ENCODE peak calls at places on chromosomes 12 and 14, in ten cellular contexts. K is PC-3; B is endodermal cell; G is cardiac muscle cell; U is effector memory CD4-positive, alpha-beta T cell; A is naive thymus-derived CD4-positive, alpha-beta T cell; V is left ventricle myocardium inferior; I is osteoblast; P is tibial artery; Z is heart left ventricle. F is an unnamed sample. For H3K9me3 and H3K4me1, the result is how much of the 10 kb centered on the place peaks cover.

GRCh38 chr12:65313704-65314317 is 35.3 kb downstream of the MSRB3 start:
- DNase-seq in U (no peak), A (no peak), P (no peak), K (peak), B (no peak), I (no peak), Z (no peak), V (no peak), G (peak), F (no peak)

GRCh38 chr12:109894939-109895338 is 5.1 kb upstream of the TCHP start:
- DNase-seq in A (no peak), I (no peak), U (no peak), B (no peak), Z (no peak), G (no peak), V (no peak), K (no peak), P (no peak), F (peak)

GRCh38 chr12:48285751-48286650 is 64.7 kb downstream of the ZNF641 start:
- DNase-seq in K (peak), I (no peak), B (peak), V (no peak), U (no peak), A (peak), Z (no peak), G (no peak), P (no peak), F (no peak)

GRCh38 chr14:103875010-103875409 is 27.6 kb upstream of the PPP1R13B start:
- DNase-seq in V (no peak), A (no peak), K (no peak), G (no peak), I (no peak), U (no peak), Z (no peak), B (no peak), P (no peak), F (no peak)

GRCh38 chr12:48000878-48001321 is 3.4 kb downstream of the COL2A1 start:
- DNase-seq in B (peak), A (no peak), I (peak), K (peak), G (peak), U (no peak), V (no peak), P (no peak), Z (peak), F (no peak)

GRCh38 chr12:106425061-106425706 is 67.6 kb downstream of the POLR3B start:
- DNase-seq in B (peak), G (no peak), V (no peak), A (no peak), K (no peak), U (no peak), Z (no peak), I (no peak), P (no peak), F (no peak)

GRCh38 chr14:68941820-68942219 is 37.3 kb downstream of the ACTN1 start:
- DNase-seq in Z (peak), A (no peak), I (peak), P (peak), G (peak), U (no peak), K (peak), B (peak), V (peak), F (no peak)

GRCh38 chr14:65927871-65928270 is 515.3 kb downstream of the FUT8 start:
- DNase-seq in U (peak), B (peak), V (no peak), K (no peak), Z (no peak), P (no peak), I (no peak), A (peak), G (no peak), F (no peak)

GRCh38 chr12:30999011-30999410 is 72.5 kb downstream of the TSPAN11 start:
- DNase-seq in Z (no peak), V (no peak), K (no peak), U (no peak), A (no peak), P (no peak), G (no peak), I (no peak), B (no peak), F (peak)

GRCh38 chr14:67442139-67442906 is 30.4 kb upstream of the PLEK2 start:
- DNase-seq in U (no peak), B (peak), V (no peak), A (no peak), K (no peak), P (no peak), I (no peak), Z (no peak), G (no peak), F (no peak)

GRCh38 chr12:48869191-48869590 is 3.5 kb upstream of the RND1 start:
- DNase-seq in U (no peak), K (no peak), P (no peak), B (no peak), V (no peak), G (no peak), Z (no peak), A (no peak), I (no peak), F (no peak)

GRCh38 chr12:28222959-28223662 is 32.9 kb downstream of the CCDC91 start:
- DNase-seq in Z (no peak), A (peak), V (no peak), P (no peak), K (no peak), B (no peak), U (no peak), I (no peak), G (no peak), F (no peak)

GRCh38 chr14:106024983-106025604 is 498.7 kb downstream of the TMEM121 start:
- DNase-seq in Z (no peak), B (no peak), G (no peak), P (no peak), U (no peak), A (peak), K (no peak), I (no peak), V (no peak), F (no peak)
- H3K9me3 ChIP-seq in Z (under half), B (under half), G (under half), P (under half), U (under half), A (under half), K (under half), I (under half), V (under half), F (under half)

GRCh38 chr14:95524706-95525512 is 8.5 kb upstream of the SYNE3 start:
- DNase-seq in K (peak), A (no peak), P (no peak), G (no peak), I (no peak), B (no peak), Z (no peak), U (no peak), V (no peak), F (no peak)

GRCh38 chr14:95522556-95522955 is 6.1 kb upstream of the SYNE3 start:
- DNase-seq in I (no peak), A (no peak), Z (no peak), V (no peak), G (no peak), P (no peak), K (no peak), B (no peak), U (no peak), F (no peak)

GRCh38 chr14:95522116-95522515 is 5.7 kb upstream of the SYNE3 start:
- DNase-seq in A (no peak), B (no peak), I (no peak), P (no peak), G (no peak), U (no peak), K (no peak), V (no peak), Z (peak), F (no peak)

GRCh38 chr14:95523818-95524448 is 7.5 kb upstream of the SYNE3 start:
- DNase-seq in A (no peak), U (no peak), V (no peak), I (no peak), P (no peak), Z (no peak), B (peak), G (peak), K (no peak), F (peak)

DNA sequence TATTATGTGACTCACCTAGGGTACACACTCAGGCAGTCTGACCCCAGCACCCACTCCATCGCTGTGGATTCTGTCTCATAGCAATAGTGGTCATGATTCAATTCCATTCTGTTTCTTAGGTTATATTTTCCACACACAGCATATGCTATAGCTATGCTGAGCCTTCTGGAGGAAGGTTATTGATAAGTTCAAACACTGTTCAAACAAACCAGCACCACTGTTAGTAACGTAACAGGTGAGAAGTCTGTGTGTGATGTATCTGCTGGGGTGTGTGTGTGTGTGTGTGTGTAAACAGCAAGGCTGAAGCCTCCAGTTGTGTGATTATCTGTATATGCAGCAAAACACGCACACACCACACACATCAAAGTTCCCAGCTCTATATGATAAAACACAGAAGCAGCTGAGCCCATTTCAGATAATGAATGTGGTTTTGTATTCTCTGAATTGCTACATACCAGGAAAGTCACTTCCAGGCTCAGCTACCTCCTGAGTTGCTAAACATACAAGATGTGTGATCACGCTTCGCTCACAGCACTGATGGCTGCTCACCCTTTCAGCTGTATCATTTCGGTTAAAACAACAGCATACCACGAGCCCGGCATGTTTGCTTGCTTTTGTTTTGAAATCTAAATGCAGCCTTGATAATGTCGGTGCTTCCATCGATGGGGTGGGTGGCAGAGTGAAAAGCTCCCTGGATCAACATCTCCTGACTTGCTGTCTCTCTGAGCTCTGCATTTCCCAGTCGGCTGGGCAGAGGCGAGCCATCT is 6.8 kb upstream of the SYNE3 start:
- DNase-seq in G (peak), I (no peak), K (peak), Z (no peak), P (no peak), V (no peak), A (peak), U (no peak), B (peak), F (no peak)
- H3K4me1 ChIP-seq in G (under half), I (half or more), K (under half), Z (half or more), P (under half), V (half or more), A (half or more), U (half or more), B (under half), F (half or more)

GRCh38 chr14:105945891-105946290 is 419.5 kb downstream of the TMEM121 start:
- DNase-seq in A (peak), G (no peak), V (no peak), I (peak), U (no peak), Z (no peak), B (no peak), P (no peak), K (peak), F (no peak)

GRCh38 chr14:105944632-105945610 is 418.5 kb downstream of the TMEM121 start:
- DNase-seq in K (peak), G (no peak), I (peak), U (peak), V (peak), A (peak), Z (no peak), P (no peak), B (peak), F (peak)

GRCh38 chr14:105941226-105942166 is 415.1 kb downstream of the TMEM121 start:
- DNase-seq in G (no peak), A (no peak), Z (no peak), V (no peak), P (no peak), I (peak), K (no peak), U (no peak), B (no peak), F (no peak)

GRCh38 chr14:105940534-105941225 is 414.3 kb downstream of the TMEM121 start:
- DNase-seq in V (no peak), A (no peak), P (no peak), K (no peak), U (no peak), Z (no peak), G (no peak), I (peak), B (no peak), F (no peak)

GRCh38 chr14:105943973-105944602 is 417.7 kb downstream of the TMEM121 start:
- DNase-seq in I (peak), U (no peak), P (no peak), Z (no peak), K (no peak), V (no peak), B (no peak), G (no peak), A (no peak), F (no peak)
- H3K9me3 ChIP-seq in I (under half), U (under half), P (under half), Z (under half), K (under half), V (under half), B (under half), G (under half), A (under half), F (under half)

DNA sequence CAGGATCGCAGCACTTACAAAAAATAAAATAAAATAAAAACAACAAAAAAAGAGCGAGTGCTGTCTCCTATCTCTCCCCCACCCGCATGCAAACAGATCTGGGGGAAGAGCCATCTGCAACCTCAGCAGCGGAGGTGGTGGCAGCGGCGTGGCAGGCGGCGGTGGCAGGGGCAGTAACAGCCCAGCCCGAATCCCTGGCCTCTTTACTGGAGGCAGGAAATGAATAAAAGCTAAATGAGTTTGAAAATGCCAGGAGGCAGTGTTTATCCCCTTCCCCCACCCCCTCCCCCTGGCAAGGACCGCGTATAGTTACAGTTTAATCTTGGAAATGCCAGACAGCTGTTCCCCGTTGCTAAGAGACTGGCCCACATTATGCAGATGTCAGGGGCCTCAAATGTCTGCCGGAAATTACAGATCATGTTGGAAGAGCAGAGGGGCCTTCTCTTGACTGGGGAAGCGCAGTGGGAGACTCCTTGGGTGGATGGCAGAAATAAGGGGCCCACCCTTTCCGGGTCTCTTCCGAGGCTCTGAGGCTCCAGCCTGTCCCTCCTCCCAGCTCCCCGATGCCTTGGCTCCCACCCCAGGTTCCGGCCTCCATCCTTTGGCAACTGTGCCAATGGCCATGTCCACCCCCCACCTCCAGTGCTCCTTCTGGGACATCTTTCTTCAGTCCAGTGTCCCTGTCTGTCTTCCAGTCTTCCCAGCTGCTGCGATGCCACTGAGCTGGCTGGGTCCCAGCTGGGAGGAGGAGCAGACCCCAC is 93.8 kb downstream of the LRRC74A start:
- DNase-seq in A (peak), P (peak), U (no peak), Z (peak), V (peak), G (peak), B (peak), I (peak), K (peak), F (no peak)
- H3K4me1 ChIP-seq in A (under half), P (under half), U (under half), Z (half or more), V (half or more), G (half or more), B (under half), I (under half), K (half or more), F (under half)

GRCh38 chr12:38163442-38163801 is 153.2 kb upstream of the ALG10B start:
- DNase-seq in G (no peak), Z (no peak), A (no peak), V (no peak), B (no peak), U (no peak), I (no peak), K (no peak), P (no peak), F (no peak)
- H3K9me3 ChIP-seq in G (under half), Z (under half), A (under half), V (under half), B (under half), U (under half), I (under half), K (under half), P (under half), F (under half)

GRCh38 chr12:124422142-124422569 is 127.3 kb downstream of the RFLNA start:
- DNase-seq in A (no peak), G (no peak), U (no peak), V (no peak), P (peak), Z (no peak), B (peak), K (peak), I (peak), F (peak)

GRCh38 chr12:124422570-124423523 is 128.0 kb downstream of the RFLNA start:
- DNase-seq in Z (peak), K (peak), A (no peak), U (no peak), V (peak), I (peak), G (peak), P (peak), B (peak), F (peak)

GRCh38 chr12:124424516-124424905 is 129.6 kb downstream of the RFLNA start:
- DNase-seq in V (no peak), B (no peak), U (no peak), G (no peak), P (no peak), K (no peak), Z (no peak), I (no peak), A (no peak), F (no peak)

GRCh38 chr12:124425667-124426066 is 130.8 kb downstream of the RFLNA start:
- DNase-seq in I (no peak), A (no peak), P (no peak), Z (no peak), K (no peak), G (no peak), V (no peak), U (no peak), B (no peak), F (no peak)

DNA sequence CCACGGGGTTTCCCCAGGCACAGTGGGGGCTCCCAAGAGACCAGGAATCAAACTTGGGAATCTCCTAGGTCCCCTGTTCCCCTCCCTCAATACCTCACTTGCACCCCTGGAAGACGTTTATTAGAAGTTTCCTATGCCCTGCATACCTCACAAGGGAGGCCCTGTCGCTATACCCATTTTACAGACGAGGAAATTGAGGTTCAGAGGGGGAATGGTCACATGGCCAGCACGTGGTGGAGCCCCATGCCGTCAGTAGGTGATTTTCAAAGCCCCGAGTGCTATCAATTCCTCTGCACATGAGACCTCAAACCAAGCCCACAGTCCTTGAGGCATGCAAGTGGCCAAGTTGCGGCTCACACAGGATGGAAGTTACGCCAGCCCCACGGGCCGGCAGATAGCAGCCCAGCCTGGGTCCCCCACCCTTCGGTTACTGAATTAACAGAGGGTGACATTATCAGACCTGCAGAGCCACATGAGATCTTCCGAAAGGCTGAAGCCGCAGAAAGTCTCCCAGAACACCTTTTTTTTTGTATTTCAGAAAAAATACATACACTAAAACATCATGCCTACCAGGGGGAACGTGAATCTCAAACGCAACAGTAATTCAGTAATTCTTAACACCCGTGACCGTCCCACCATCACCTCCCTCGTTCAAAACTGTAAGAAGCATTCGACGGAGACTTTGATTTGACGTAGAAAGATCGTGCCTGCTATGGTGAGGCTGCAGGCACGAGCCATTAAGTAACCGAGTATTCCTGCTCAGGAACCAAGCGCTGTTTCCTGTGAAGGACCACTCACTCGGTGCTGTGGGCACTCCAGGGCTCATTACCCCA is 129.0 kb downstream of the RFLNA start:
- DNase-seq in B (no peak), A (no peak), K (no peak), I (no peak), U (no peak), P (no peak), G (no peak), Z (no peak), V (no peak), F (no peak)
- H3K4me1 ChIP-seq in B (under half), A (under half), K (under half), I (under half), U (under half), P (under half), G (under half), Z (half or more), V (half or more), F (half or more)

F was measured in lower lobe of right lung.